ENCODE peak calls at places on chromosomes 4 and X, in four cellular contexts. L is esophagus squamous epithelium, C is AG09309, P is AG04449. F is an unnamed sample.
A peak's percentile ranks its signal among the peaks of the same experiment; 100 is the strongest.

GRCh38 chrX:39736219-39737211 is 361.2 kb downstream of the BCOR start:
- DNase-seq in C (peak; percentile 57), P (no peak), L (no peak), F (no peak)

GRCh38 chr4:16858275-16858752 is 40.1 kb downstream of the LDB2 start:
- DNase-seq in C (no peak), P (peak; percentile 37), L (no peak), F (no peak)

GRCh38 chr4:8191136-8191747 is 7.8 kb upstream of the SH3TC1 start:
- DNase-seq in P (no peak), L (peak; percentile 34), C (no peak), F (no peak)

GRCh38 chrX:35046646-35047231 is 104.1 kb downstream of the FAM47B start:
- DNase-seq in C (no peak), L (no peak), P (no peak), F (no peak)

GRCh38 chr4:65825121-65825520 is 154.8 kb upstream of the EPHA5 start:
- DNase-seq in P (no peak), C (no peak), L (no peak), F (no peak)

GRCh38 chr4:184255361-184255760 is 37.7 kb upstream of the ENPP6 start:
- DNase-seq in L (no peak), C (no peak), P (no peak), F (no peak)

GRCh38 chr4:58061967-58062366 is 951.8 kb upstream of the IGFBP7 start:
- DNase-seq in C (no peak), P (no peak), L (no peak), F (peak; percentile 22)

GRCh38 chr4:3477750-3478430 is 14.8 kb downstream of the DOK7 start:
- DNase-seq in P (no peak), C (no peak), L (no peak), F (no peak)

GRCh38 chr4:40672528-40673522 is 43.2 kb upstream of the RBM47 start:
- DNase-seq in P (peak; percentile 95), L (no peak), C (peak; percentile 97), F (peak; percentile 94)

GRCh38 chr4:5404073-5404472 is 304.3 kb downstream of the EVC2 start:
- DNase-seq in L (no peak), P (no peak), C (no peak), F (no peak)

GRCh38 chr4:170978990-170979389 is 834.2 kb upstream of the GALNTL6 start:
- DNase-seq in L (no peak), P (no peak), C (no peak), F (no peak)

GRCh38 chrX:9681422-9681821 is 84.2 kb downstream of the GPR143 start:
- DNase-seq in C (no peak), P (no peak), L (no peak), F (peak; percentile 77)

GRCh38 chrX:47483310-47484268 is 567 bp upstream of the ZNF41 start:
- DNase-seq in L (no peak), C (no peak), P (no peak), F (no peak)

GRCh38 chrX:21383546-21383945 is 9.3 kb downstream of the CNKSR2 start:
- DNase-seq in P (no peak), L (no peak), C (no peak), F (no peak)

GRCh38 chrX:134548844-134549205 is 88.9 kb downstream of the HPRT1 start:
- DNase-seq in L (no peak), P (no peak), C (no peak), F (no peak)

GRCh38 chr4:26594778-26595177 is 10.9 kb downstream of the TBC1D19 start:
- DNase-seq in C (no peak), P (no peak), L (no peak), F (no peak)

GRCh38 chr4:40251366-40251765 is 54.5 kb downstream of the RHOH start:
- DNase-seq in C (no peak), P (no peak), L (no peak), F (no peak)

GRCh38 chr4:180949825-180950224 is 1293.4 kb upstream of the TENM3 start:
- DNase-seq in C (no peak), P (no peak), L (no peak), F (no peak)

GRCh38 chrX:19746919-19747671 is 140.3 kb downstream of the SH3KBP1 start:
- DNase-seq in L (no peak), P (no peak), C (no peak), F (no peak)

GRCh38 chrX:41958861-41959260 is 35.5 kb upstream of the CASK start:
- DNase-seq in L (no peak), C (no peak), P (no peak), F (no peak)

GRCh38 chr4:5019274-5019673 is at the start of gene CYTL1:
- DNase-seq in P (no peak), L (no peak), C (no peak), F (no peak)

GRCh38 chrX:2351321-2351720 is 149.5 kb downstream of the DHRSX start:
- DNase-seq in C (peak; percentile 71), P (peak; percentile 57), L (no peak), F (peak; percentile 18)

GRCh38 chr4:89741768-89742167 is 95.2 kb downstream of the SNCA start:
- DNase-seq in L (no peak), P (no peak), C (no peak), F (no peak)

GRCh38 chr4:37477126-37477525 is 209.1 kb downstream of the RELL1 start:
- DNase-seq in L (no peak), P (no peak), C (no peak), F (no peak)

GRCh38 chr4:129264008-129264657 is 168.2 kb downstream of the C4orf33 start:
- DNase-seq in L (no peak), C (no peak), P (no peak), F (no peak)

GRCh38 chr4:82998898-82999297 is 11.7 kb downstream of the LIN54 start:
- DNase-seq in C (no peak), P (no peak), L (no peak), F (no peak)

DNA sequence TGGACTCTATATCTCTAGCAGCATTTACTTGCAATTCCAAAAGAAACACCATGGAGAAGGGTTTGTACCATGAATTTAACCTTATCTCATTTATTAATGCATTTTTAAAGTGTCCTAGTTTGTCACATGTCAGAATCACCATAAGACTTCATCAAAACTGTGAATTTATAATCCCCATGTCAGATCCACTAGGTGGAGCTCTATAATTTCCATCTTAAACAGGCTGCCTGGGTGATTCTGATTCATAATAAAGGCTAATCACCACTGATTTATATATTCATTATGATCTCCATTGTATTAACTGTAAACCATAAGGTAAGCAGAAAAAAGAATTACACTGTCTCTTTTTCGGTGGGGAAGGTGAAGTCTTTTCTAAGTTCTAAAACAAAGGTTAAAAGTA is 4.0 kb downstream of the TCEAL2 start:
- DNase-seq in L (no peak), P (no peak), C (no peak), F (no peak)
- TF ChIP-seq CTCF in L (no peak), P (no peak), C (peak; percentile 47), F (peak; percentile 45)

DNA sequence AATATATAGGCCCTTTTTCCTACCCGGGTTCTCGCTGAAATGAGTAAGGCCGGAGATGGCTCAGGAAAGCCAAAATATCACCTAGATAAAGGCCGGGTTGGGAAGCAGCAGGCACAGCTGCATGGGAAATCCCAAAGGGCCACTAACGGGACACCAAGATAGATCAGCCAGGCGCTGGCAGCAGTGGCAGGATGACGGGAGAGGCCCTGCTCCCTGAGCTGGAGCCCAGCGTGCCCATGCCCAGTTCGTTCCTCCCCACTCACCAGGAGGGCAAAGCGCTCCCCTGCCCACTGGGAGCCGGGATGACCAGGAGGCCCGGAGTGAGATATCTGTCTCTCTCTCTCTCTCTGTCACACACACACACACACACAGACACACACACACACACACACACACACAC is 109.8 kb downstream of the DCTD start:
- DNase-seq in C (no peak), L (no peak), P (no peak), F (no peak)
- H3K4me3 ChIP-seq in C (no peak overlapping the region), L (peak overlapping the region; percentile 66), P (no peak overlapping the region), F (no peak overlapping the region)

GRCh38 chr4:125315571-125316390 is 1.0 kb downstream of the FAT4 start:
- DNase-seq in L (no peak), P (no peak), C (no peak), F (no peak)
- TF ChIP-seq CTCF in L (no peak), P (peak; percentile 36), C (peak; percentile 24), F (peak; percentile 14)

GRCh38 chr4:110516106-110516922 is 40.4 kb downstream of the ENPEP start:
- DNase-seq in L (no peak), C (no peak), P (no peak), F (no peak)
- H3K4me3 ChIP-seq in L (peak overlapping the region; percentile 64), C (peak overlapping the region; percentile 37), P (peak overlapping the region; percentile 43), F (peak overlapping the region; percentile 52)

GRCh38 chrX:120517936-120518335 is 42.8 kb downstream of the CUL4B start:
- DNase-seq in P (peak; percentile 49), C (peak; percentile 4), L (no peak), F (peak; percentile 75)
- TF ChIP-seq CTCF in P (no peak), C (no peak), L (no peak), F (no peak)

GRCh38 chr4:6499241-6499605 is 26.8 kb upstream of the PPP2R2C start:
- DNase-seq in C (no peak), L (no peak), P (no peak), F (no peak)

GRCh38 chr4:6500481-6501135 is 28.2 kb upstream of the PPP2R2C start:
- DNase-seq in C (no peak), L (no peak), P (no peak), F (no peak)

GRCh38 chr4:6497796-6498195 is 25.4 kb upstream of the PPP2R2C start:
- DNase-seq in C (no peak), L (no peak), P (no peak), F (no peak)

GRCh38 chr4:6501171-6501570 is 28.8 kb upstream of the PPP2R2C start:
- DNase-seq in P (no peak), C (no peak), L (no peak), F (no peak)

DNA sequence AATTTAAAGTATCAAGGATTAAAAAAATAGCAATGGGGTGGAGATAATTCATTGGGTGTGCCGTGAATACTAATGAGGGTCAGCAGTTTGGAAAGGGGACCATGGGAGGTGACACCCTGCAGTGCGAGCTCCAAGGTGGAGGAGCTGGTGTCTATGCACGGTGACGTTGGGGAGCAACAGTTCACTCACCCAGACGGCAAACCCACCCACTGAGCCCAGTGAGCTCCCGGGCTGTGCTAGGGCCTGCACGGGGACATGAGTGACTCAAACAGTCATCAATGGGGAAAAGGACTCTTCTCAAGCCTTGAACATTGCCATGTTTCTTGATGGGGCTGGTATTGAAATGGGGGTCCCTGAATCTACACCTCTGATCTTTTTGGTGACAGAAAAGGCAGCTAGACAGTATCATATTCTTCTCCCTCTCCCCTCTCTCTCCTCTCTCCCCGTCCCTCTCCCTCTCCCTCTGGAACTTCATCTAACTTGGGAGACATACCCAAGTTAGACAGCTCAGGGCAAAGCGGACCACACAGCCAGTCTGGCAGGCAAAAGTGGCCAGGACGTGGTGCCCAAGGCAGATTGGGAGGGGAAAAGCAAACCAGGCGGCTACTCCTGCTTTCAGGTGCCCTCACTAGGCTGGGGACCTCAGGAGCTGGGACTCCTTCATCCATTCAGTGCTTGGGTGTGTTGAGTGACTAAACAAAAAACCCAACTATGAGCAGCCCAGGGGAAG is 26.3 kb upstream of the PPP2R2C start:
- DNase-seq in L (no peak), P (no peak), C (no peak), F (no peak)
- H3K4me3 ChIP-seq in L (no peak overlapping the region), P (no peak overlapping the region), C (no peak overlapping the region), F (no peak overlapping the region)

DNA sequence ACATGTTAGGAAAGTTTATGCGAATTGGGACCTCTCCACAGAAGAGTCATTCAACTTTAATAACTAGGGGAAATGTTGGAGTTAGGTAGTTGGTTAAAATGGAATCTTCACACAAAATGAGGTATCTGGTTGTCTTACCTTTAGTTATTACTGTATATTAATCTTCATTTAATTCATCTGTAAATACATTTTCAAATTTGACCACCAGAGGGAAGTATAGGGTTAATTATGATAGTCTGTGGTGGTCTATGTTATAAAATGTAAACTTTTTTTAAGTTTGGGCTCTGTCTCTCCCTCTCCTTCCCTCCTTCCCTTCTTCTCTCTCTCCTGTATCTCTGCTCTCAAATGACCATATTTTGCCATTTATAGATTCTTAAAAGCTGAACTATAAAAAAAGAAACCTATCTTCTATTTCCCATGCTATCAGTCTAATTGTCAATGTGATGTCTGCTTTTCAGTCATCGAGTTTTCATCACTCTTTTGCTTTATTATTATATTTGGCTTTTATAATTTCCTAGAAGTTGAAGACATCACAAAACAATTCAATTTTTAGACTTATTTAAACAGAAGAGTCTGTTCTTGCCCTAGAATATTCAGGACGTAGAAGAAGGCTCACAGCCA is 49.8 kb downstream of the TMEM144 start:
- DNase-seq in L (no peak), P (no peak), C (no peak), F (no peak)
- TF ChIP-seq CTCF in L (peak; percentile 11), P (peak; percentile 5), C (no peak), F (peak; percentile 44)

F was measured in epithelial cell of proximal tubule.